ENCODE peak calls at places on chromosomes 5 and 9, in four cellular contexts. N is HCT116, P is IMR-90, W is MM.1S. T is an unnamed sample.
A peak's percentile ranks its signal among the peaks of the same experiment; 100 is the strongest.

GRCh38 chr9:22228542-22228941 is 218.1 kb upstream of the DMRTA1 start:
- DNase-seq in N (no peak), P (peak; percentile 47), W (no peak), T (no peak)

GRCh38 chr5:149904293-149904886 is 40.2 kb downstream of the PDE6A start:
- DNase-seq in N (no peak), P (no peak), W (no peak), T (no peak)

GRCh38 chr5:108382784-108383358 is 973 bp upstream of the FBXL17 start:
- DNase-seq in N (no peak), P (peak; percentile 44), W (peak; percentile 72), T (peak; percentile 53)

GRCh38 chr9:129493714-129494047 is 127.2 kb downstream of the C9orf50 start:
- DNase-seq in N (no peak), P (no peak), W (no peak), T (no peak)

GRCh38 chr5:170250810-170251317 is 18.1 kb downstream of the C5orf58 start:
- DNase-seq in N (no peak), P (no peak), W (no peak), T (no peak)

GRCh38 chr5:29099585-29099984 is 2061.2 kb upstream of the CDH9 start:
- DNase-seq in N (no peak), P (no peak), W (no peak), T (no peak)

GRCh38 chr5:53453898-53454837 is 26.3 kb upstream of the FST start:
- DNase-seq in N (no peak), P (no peak), W (no peak), T (no peak)

GRCh38 chr9:91677354-91677753 is 253.7 kb upstream of the NFIL3 start:
- DNase-seq in N (no peak), P (no peak), W (no peak), T (no peak)

GRCh38 chr5:55732592-55732991 is 5.3 kb upstream of the DDX4 start:
- DNase-seq in N (no peak), P (no peak), W (no peak), T (no peak)

GRCh38 chr9:104798209-104798995 is 34.5 kb downstream of the NIPSNAP3B start:
- DNase-seq in N (no peak), P (no peak), W (no peak), T (no peak)

DNA sequence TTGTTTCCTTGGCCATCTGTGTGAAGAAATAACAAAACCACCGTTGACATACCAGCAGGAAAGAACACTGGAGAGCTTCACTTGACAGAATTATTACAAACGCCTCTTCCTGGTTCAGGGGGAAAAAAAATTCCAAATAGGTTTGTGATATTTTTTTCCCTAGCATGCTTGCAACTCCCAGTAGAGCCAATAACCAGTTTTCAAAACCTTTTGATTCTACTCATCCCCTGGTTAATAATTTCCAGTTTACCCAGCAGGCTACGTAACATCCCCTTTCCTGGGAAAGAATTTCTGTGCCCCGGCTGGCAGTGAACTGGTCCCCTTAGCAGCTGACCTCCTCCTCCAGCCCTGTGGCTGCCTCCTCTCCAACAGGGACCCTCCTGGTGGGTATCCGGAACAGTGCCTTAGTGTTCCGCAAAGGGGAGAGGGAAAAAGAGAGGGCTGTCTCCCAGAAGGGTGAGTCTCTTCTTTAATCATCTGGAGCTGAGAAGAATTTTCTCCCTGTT is 72.8 kb upstream of the BOD1 start:
- DNase-seq in N (no peak), P (no peak), W (no peak), T (no peak)
- H3K9ac ChIP-seq in N (no peak overlapping the region), P (no peak overlapping the region), W (no peak overlapping the region), T (peak overlapping the region; percentile 36)

GRCh38 chr9:135339378-135339973 is 140.1 kb upstream of the PPP1R26 start:
- DNase-seq in N (no peak), P (no peak), W (no peak), T (no peak)

GRCh38 chr9:135340726-135341475 is 138.7 kb upstream of the PPP1R26 start:
- DNase-seq in N (no peak), P (no peak), W (no peak), T (no peak)

GRCh38 chr9:135336722-135337490 is 142.7 kb upstream of the PPP1R26 start:
- DNase-seq in N (no peak), P (no peak), W (no peak), T (no peak)

GRCh38 chr9:135340143-135340655 is 139.4 kb upstream of the PPP1R26 start:
- DNase-seq in N (no peak), P (no peak), W (no peak), T (no peak)

GRCh38 chr9:135338546-135338945 is 141.0 kb upstream of the PPP1R26 start:
- DNase-seq in N (no peak), P (no peak), W (no peak), T (no peak)
- H3K4me2 ChIP-seq in N (no peak overlapping the region), P (no peak overlapping the region), W (no peak overlapping the region), T (no peak overlapping the region)

GRCh38 chr9:124663046-124663961 is 107.8 kb downstream of the NR6A1 start:
- DNase-seq in N (no peak), P (no peak), W (no peak), T (no peak)

GRCh38 chr9:124661184-124661755 is 109.8 kb downstream of the NR6A1 start:
- DNase-seq in N (no peak), P (peak; percentile 19), W (no peak), T (no peak)

GRCh38 chr9:124664143-124664542 is 107.0 kb downstream of the NR6A1 start:
- DNase-seq in N (no peak), P (no peak), W (no peak), T (no peak)

GRCh38 chr9:124660341-124660801 is 110.7 kb downstream of the NR6A1 start:
- DNase-seq in N (no peak), P (peak; percentile 61), W (no peak), T (no peak)

GRCh38 chr9:124662561-124662960 is 108.5 kb downstream of the NR6A1 start:
- DNase-seq in N (no peak), P (no peak), W (no peak), T (no peak)
- H3K9ac ChIP-seq in N (no peak overlapping the region), P (no peak overlapping the region), W (no peak overlapping the region), T (no peak overlapping the region)

DNA sequence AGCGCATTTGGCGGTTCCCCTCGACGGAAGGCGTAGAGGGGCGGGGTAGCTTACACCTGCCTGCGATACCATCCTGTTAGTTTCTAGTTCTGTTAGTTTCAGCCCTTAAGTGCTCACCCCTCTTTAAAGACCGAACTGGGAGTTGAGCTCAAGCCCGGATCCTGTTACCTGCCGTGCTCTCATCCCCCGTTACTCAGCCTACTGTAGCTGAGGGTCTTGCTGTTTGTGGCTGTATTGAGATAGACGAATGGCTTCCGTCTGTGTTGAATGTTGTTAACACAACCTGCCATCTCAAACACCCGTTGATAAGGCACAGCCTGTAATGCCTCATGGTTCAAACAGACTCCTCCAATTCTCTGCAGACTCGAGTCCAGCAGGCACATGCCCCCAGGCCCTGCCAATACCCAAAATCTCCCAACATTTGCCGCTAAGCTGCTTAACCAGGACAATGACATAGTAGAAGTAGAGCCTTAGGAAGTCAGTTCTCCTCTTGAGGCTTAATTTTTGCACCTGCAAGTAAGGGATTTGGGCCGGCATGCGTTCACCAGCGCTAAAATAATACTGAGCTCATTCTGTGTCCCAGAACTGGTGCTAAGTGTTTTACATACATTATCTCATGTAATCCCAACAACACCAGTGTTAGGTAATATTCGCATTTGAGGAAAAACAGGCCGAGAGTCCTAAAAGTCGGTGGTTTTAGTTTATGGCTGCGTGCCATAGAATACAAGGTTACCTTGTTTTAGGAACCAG is 1.3 kb upstream of the RFX3 start:
- DNase-seq in N (peak; percentile 33), P (peak; percentile 13), W (peak; percentile 82), T (peak; percentile 70)
- H3K4me2 ChIP-seq in N (peak overlapping the region; percentile 97), P (peak overlapping the region; percentile 96), W (peak overlapping the region; percentile 90), T (peak overlapping the region; percentile 91)

DNA sequence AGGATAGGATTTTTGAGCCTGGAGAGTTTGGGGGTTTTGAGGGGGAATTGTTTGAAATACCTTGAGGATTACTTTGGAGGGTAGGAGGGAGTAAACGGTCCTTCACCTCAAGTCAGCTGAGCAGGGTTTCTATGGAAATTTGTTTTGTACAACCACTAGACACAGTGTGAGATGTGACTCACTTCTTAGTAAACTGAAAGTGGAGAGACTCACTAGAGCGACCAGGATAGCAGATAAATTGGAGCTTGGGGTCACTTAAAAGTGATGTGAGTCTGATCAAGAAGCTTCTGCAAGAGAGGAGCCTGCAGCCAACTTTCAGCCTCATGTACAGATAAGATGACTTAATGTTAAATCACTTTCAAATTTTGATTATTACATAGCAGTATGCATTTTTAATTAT is 1945.9 kb upstream of the NUDT12 start:
- DNase-seq in N (no peak), P (peak; percentile 3), W (no peak), T (no peak)
- H3K9ac ChIP-seq in N (no peak overlapping the region), P (no peak overlapping the region), W (no peak overlapping the region), T (no peak overlapping the region)

GRCh38 chr5:142221091-142221860 is 103.5 kb downstream of the SPRY4 start:
- DNase-seq in N (no peak), P (peak; percentile 20), W (no peak), T (peak; percentile 16)
- H3K4me2 ChIP-seq in N (no peak overlapping the region), P (no peak overlapping the region), W (no peak overlapping the region), T (no peak overlapping the region)

DNA sequence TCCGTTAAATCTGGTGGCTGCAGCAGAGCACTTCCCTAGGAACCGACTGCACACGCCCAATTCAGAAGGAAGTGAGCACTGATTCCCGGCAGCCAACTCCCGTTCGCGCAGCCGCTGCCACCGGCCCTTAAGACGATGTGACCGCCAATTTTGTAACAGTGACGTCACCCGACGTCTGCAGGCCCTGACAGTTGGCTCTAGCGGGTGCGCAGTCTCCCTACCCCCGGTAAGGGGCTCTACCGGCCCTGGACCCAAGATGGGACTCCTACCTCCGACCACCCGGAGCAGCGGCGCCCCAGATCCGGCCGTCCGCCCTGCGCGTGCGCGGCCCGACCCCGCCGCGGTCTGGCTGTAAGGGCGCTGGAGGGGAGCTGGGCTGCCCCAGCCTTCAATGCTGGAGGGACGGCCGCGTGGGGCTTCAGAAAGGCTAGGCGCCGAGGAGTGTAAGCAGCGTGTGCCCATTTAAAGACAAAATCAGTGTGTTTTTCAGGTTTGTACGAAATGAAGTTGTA is 19.1 kb downstream of the DNAJA1 start:
- DNase-seq in N (no peak), P (peak; percentile 93), W (no peak), T (peak; percentile 88)
- H3K9ac ChIP-seq in N (no peak overlapping the region), P (peak overlapping the region; percentile 84), W (peak overlapping the region; percentile 36), T (peak overlapping the region; percentile 64)

GRCh38 chr5:98414938-98415337 is 358.5 kb upstream of the RGMB start:
- DNase-seq in N (no peak), P (peak; percentile 95), W (no peak), T (no peak)
- H3K4me2 ChIP-seq in N (no peak overlapping the region), P (peak overlapping the region; percentile 64), W (no peak overlapping the region), T (no peak overlapping the region)

T was measured in Karpas-422.